ENCODE peak calls at places on chromosomes 12 and 14, in seven cellular contexts. M, I, N, S, K, U and H are unnamed samples.
A peak's percentile ranks its signal among the peaks of the same experiment; 100 is the strongest.

GRCh38 chr12:100901266-100901665 is 106.7 kb downstream of the ANO4 start:
- DNase-seq in M (no peak), I (no peak), N (no peak), S (no peak), K (no peak), U (no peak), H (no peak)

GRCh38 chr12:64696065-64696741 is 63.0 kb downstream of the GNS start:
- DNase-seq in M (peak; percentile 59), I (no peak), N (no peak), S (no peak), K (no peak), U (no peak), H (no peak)

GRCh38 chr12:40105265-40105514 is 691 bp downstream of the SLC2A13 start:
- DNase-seq in M (no peak), I (no peak), N (peak; percentile 53), S (peak; percentile 21), K (peak; percentile 52), U (no peak), H (peak; percentile 75)

GRCh38 chr12:124862768-124863408 is 776 bp downstream of the SCARB1 start:
- DNase-seq in M (no peak), I (peak; percentile 37), N (no peak), S (peak; percentile 14), K (no peak), U (no peak), H (no peak)

GRCh38 chr12:69469854-69470188 is 367 bp upstream of the FRS2 start:
- DNase-seq in M (no peak), I (no peak), N (no peak), S (no peak), K (no peak), U (no peak), H (no peak)

GRCh38 chr12:104638760-104639319 is 182.1 kb downstream of the CHST11 start:
- DNase-seq in M (no peak), I (no peak), N (no peak), S (no peak), K (no peak), U (no peak), H (no peak)

GRCh38 chr14:55000381-55000780 is 26.5 kb downstream of the WDHD1 start:
- DNase-seq in M (peak; percentile 70), I (no peak), N (no peak), S (no peak), K (no peak), U (no peak), H (no peak)

GRCh38 chr14:81157431-81157830 is 63.3 kb downstream of the GTF2A1 start:
- DNase-seq in M (no peak), I (peak; percentile 14), N (no peak), S (no peak), K (no peak), U (no peak), H (no peak)

GRCh38 chr12:116717466-116718457 is 20.1 kb downstream of the SPRING1 start:
- DNase-seq in M (peak; percentile 80), I (no peak), N (peak; percentile 51), S (no peak), K (no peak), U (peak; percentile 84), H (peak; percentile 78)

DNA sequence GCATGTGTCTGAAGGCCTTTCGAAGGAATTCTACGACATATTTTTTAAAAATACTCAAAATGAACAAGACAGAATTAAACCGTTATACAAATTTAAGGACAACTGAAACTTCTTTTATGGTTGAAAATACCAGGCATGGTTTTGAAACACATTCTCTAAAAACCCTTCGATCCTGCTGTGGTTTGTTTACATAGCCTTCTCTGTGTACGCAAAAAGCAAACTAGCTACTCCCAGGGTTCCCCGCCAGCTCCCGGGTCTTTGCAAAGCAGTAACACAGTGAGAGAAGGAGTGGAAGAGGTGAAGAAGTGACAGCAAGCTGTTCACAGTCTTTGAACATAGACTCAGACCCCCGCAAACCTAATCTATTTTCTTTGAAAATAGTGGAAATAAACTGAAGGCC is 2.2 kb upstream of the TC2N start:
- DNase-seq in M (no peak), I (no peak), N (no peak), S (no peak), K (no peak), U (no peak), H (no peak)
- H3K4me1 ChIP-seq in M (no peaks in the 10 kb centered on the region), I (peaks cover 12% of the 10 kb centered on the region), N (peaks cover 2% of the 10 kb centered on the region), S (peaks cover 14% of the 10 kb centered on the region), K (peaks cover 2% of the 10 kb centered on the region), U (peaks cover 12% of the 10 kb centered on the region), H (peaks cover 44% of the 10 kb centered on the region)

DNA sequence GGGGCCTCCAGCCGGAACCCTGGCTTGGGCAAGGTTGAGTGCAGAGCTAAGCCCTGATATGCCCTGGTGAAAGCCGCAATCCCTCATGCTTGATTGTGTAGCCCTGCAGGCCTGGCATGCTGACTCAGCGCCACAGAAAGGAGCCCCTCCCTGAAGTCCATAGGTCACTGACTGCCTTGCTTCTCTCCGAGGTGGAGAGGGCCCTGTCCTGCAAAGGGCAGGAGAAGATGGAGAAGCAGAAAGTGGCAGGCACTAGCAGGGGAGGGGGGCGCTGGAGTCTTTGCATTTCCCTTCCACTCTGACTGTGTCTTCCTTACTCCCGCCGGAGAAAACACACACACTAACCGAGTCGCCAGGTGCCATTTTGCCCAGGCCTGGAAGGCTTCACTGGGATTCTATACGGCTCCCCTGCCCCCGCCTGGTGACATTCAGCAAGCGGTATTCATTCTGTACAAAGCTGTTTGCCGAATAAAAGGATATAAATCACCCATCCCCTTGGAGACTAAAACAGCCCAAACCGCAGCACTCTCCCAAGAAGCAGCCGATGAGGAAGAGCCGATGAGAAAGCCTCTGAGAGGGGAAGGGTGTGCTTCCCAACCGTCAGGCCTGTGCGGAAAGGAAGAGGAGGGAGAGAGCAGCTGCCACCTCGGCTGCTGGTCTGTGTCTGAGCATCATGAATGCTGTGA is 69.8 kb downstream of the SLC6A12 start:
- DNase-seq in M (no peak), I (no peak), N (no peak), S (no peak), K (no peak), U (no peak), H (no peak)
- TF ChIP-seq CTCF in M (no peak), I (no peak), N (no peak), S (no peak), K (no peak), U (no peak), H (no peak)

GRCh38 chr14:45082420-45082819 is 1.5 kb upstream of the PRPF39 start:
- DNase-seq in M (no peak), I (no peak), N (no peak), S (no peak), K (no peak), U (no peak), H (no peak)
- H3K4me3 ChIP-seq in M (no peak overlapping the region), I (no peak overlapping the region), N (no peak overlapping the region), S (no peak overlapping the region), K (no peak overlapping the region), U (no peak overlapping the region), H (no peak overlapping the region)

DNA sequence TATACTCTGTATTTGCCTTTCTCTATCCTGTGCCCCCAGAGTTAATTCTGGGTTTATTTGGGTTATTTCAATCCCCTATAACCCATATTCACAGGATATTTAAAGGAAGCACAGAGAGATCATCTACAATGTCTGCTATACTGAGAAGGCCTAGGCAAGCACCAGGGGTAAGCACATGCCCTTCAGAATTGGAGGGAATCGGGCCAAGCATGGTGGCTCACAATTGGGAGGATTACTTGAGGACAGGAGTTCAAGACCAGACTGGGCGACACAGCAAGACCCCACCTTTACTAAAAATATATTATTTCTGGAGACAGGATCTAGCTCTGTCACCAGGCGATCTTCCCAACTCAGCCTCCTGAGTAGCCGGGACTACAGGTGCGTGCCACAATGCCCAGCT is 11.3 kb downstream of the FOXN3 start:
- DNase-seq in M (no peak), I (no peak), N (no peak), S (no peak), K (no peak), U (no peak), H (no peak)
- H3K4me1 ChIP-seq in M (no peaks in the 10 kb centered on the region), I (peaks cover 28% of the 10 kb centered on the region), N (peaks cover 28% of the 10 kb centered on the region), S (no peaks in the 10 kb centered on the region), K (peaks cover 22% of the 10 kb centered on the region), U (peaks cover 53% of the 10 kb centered on the region), H (peaks cover 42% of the 10 kb centered on the region)

GRCh38 chr12:15910468-15910863 is 666 bp upstream of the DERA start:
- DNase-seq in M (no peak), I (no peak), N (no peak), S (no peak), K (no peak), U (no peak), H (no peak)

DNA sequence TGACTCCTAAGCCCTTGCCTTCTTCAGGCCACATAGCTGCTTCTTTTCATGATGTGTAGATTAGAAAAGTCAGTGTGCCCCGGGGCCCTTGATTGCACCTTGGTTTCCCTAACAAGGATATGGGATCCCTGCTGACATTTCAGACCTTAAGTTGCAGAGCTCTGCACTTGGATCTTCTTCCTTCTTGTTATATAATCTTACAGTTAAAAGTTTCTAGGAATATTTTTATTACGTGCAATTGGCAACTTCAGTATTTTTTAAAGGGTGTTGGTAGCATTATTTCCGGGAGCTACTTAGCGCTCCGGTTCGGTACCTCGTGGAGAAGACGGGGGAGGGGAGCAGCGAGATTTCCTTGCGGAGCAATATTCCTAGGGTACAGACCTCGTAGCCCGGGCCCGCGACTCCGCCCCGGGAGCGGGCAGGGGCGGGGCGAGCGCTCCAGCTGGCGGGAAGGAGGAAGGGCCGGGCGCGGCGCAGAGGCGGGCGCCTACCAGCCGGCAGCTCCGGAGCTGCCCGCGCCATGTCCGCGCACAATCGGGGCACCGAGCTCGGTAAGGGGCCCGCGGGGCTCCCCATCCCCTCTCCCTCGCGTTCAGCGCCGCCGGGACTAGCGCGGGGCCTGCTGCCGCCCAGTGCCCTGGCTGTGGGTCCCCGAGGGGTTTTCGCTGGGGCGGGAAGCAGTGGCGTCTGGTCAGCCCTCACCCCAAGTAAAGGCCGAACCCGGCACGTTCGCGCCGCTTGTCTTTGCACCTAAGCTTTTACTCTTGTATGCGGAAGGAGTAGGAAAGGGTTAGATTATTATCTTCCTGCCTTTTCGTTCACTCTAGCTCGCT is at the start of gene DERA:
- DNase-seq in M (peak; percentile 84), I (peak; percentile 78), N (peak; percentile 73), S (peak; percentile 74), K (peak; percentile 81), U (peak; percentile 82), H (peak; percentile 89)
- TF ChIP-seq CTCF in M (no peak), I (no peak), N (no peak), S (peak; percentile 41), K (no peak), U (peak; percentile 8), H (peak; percentile 8)

GRCh38 chr14:67725171-67725570 is 23.5 kb downstream of the RDH12 start:
- DNase-seq in M (no peak), I (peak; percentile 25), N (no peak), S (no peak), K (no peak), U (no peak), H (no peak)
- H3K4me3 ChIP-seq in M (no peak overlapping the region), I (no peak overlapping the region), N (no peak overlapping the region), S (no peak overlapping the region), K (no peak overlapping the region), U (no peak overlapping the region), H (no peak overlapping the region)

GRCh38 chr14:49995162-49995561 is 102.3 kb downstream of the ARF6 start:
- DNase-seq in M (no peak), I (no peak), N (no peak), S (no peak), K (no peak), U (no peak), H (no peak)

GRCh38 chr14:49999826-50000214 is 106.9 kb downstream of the ARF6 start:
- DNase-seq in M (no peak), I (no peak), N (no peak), S (no peak), K (no peak), U (no peak), H (no peak)

GRCh38 chr14:49999216-49999761 is 106.4 kb downstream of the ARF6 start:
- DNase-seq in M (peak; percentile 71), I (peak; percentile 79), N (no peak), S (peak; percentile 78), K (peak; percentile 73), U (peak; percentile 88), H (peak; percentile 93)

GRCh38 chr14:50000215-50001145 is 107.6 kb downstream of the ARF6 start:
- DNase-seq in M (peak; percentile 81), I (peak; percentile 87), N (peak; percentile 43), S (peak; percentile 41), K (peak; percentile 67), U (peak; percentile 66), H (peak; percentile 86)

GRCh38 chr14:49997991-49998390 is 105.1 kb downstream of the ARF6 start:
- DNase-seq in M (no peak), I (no peak), N (no peak), S (no peak), K (no peak), U (no peak), H (no peak)
- H3K4me1 ChIP-seq in M (peaks cover 29% of the 10 kb centered on the region), I (peaks cover 42% of the 10 kb centered on the region), N (peaks cover 2% of the 10 kb centered on the region), S (peaks cover 20% of the 10 kb centered on the region), K (peaks cover 9% of the 10 kb centered on the region), U (peaks cover 46% of the 10 kb centered on the region), H (peaks cover 44% of the 10 kb centered on the region)